ENCODE peak calls at places on chromosomes 2 and 18, in ten cellular contexts. Y is Peyer's patch; O is brain microvascular endothelial cell; S is foreskin fibroblast; J is cardiac muscle cell; I is dorsolateral prefrontal cortex; P is kidney epithelial cell; U is psoas muscle; R is CD8-positive, alpha-beta T cell; A is glutamatergic neuron. Z is an unnamed sample.

GRCh38 chr2:43293744-43294695 is 67.6 kb upstream of the ZFP36L2 start:
- DNase-seq in Y (peak), O (peak), S (peak), J (peak), I (no peak), P (peak), U (no peak), R (peak), A (no peak), Z (no peak)

GRCh38 chr18:2655954-2656236 is 369 bp downstream of the SMCHD1 start:
- DNase-seq in Y (no peak), O (peak), S (no peak), J (no peak), I (no peak), P (no peak), U (peak), R (no peak), A (no peak), Z (no peak)

GRCh38 chr2:12330916-12331315 is 385.8 kb upstream of the TRIB2 start:
- DNase-seq in Y (no peak), O (peak), S (peak), J (no peak), I (no peak), P (peak), U (no peak), R (no peak), A (no peak), Z (no peak)

GRCh38 chr2:46615555-46616487 is 136.5 kb downstream of the TMEM247 start:
- DNase-seq in Y (peak), O (no peak), S (no peak), J (peak), I (no peak), P (no peak), U (peak), R (peak), A (no peak), Z (no peak)

GRCh38 chr2:437180-437579 is 149.3 kb upstream of the ALKAL2 start:
- DNase-seq in Y (no peak), O (no peak), S (no peak), J (no peak), I (no peak), P (no peak), U (no peak), R (no peak), A (no peak), Z (no peak)

GRCh38 chr2:127101756-127102463 is 5.0 kb downstream of the BIN1 start:
- DNase-seq in Y (peak), O (no peak), S (no peak), J (no peak), I (peak), P (no peak), U (peak), R (no peak), A (no peak), Z (no peak)

GRCh38 chr18:55633032-55633431 is 45.0 kb upstream of the TCF4 start:
- DNase-seq in Y (no peak), O (no peak), S (peak), J (no peak), I (no peak), P (no peak), U (no peak), R (no peak), A (no peak), Z (no peak)

GRCh38 chr18:49018553-49018943 is 67.8 kb upstream of the SMAD7 start:
- DNase-seq in Y (peak), O (no peak), S (no peak), J (no peak), I (no peak), P (no peak), U (peak), R (no peak), A (no peak), Z (no peak)

GRCh38 chr2:14552818-14553217 is 79.7 kb upstream of the LRATD1 start:
- DNase-seq in Y (no peak), O (no peak), S (no peak), J (no peak), I (no peak), P (no peak), U (no peak), R (no peak), A (no peak), Z (no peak)

GRCh38 chr2:11234309-11234708 is 79.0 kb downstream of the SLC66A3 start:
- DNase-seq in Y (no peak), O (no peak), S (no peak), J (no peak), I (no peak), P (no peak), U (no peak), R (no peak), A (no peak), Z (no peak)

GRCh38 chr2:239664216-239664785 is 263.5 kb upstream of the HDAC4 start:
- DNase-seq in Y (peak), O (no peak), S (no peak), J (no peak), I (no peak), P (no peak), U (no peak), R (no peak), A (no peak), Z (no peak)

GRCh38 chr2:128581849-128582244 is 263.2 kb upstream of the HS6ST1 start:
- DNase-seq in Y (no peak), O (no peak), S (no peak), J (no peak), I (no peak), P (no peak), U (no peak), R (no peak), A (no peak), Z (no peak)

GRCh38 chr18:14949800-14950415 is 201.9 kb downstream of the ANKRD30B start:
- DNase-seq in Y (no peak), O (no peak), S (no peak), J (no peak), I (no peak), P (no peak), U (no peak), R (no peak), A (no peak), Z (no peak)

GRCh38 chr2:177746358-177746757 is 326.2 kb downstream of the PDE11A start:
- DNase-seq in Y (no peak), O (no peak), S (no peak), J (no peak), I (no peak), P (no peak), U (no peak), R (no peak), A (no peak), Z (no peak)

GRCh38 chr2:46188041-46188715 is 109.0 kb upstream of the EPAS1 start:
- DNase-seq in Y (peak), O (no peak), S (no peak), J (no peak), I (no peak), P (no peak), U (no peak), R (no peak), A (no peak), Z (no peak)

GRCh38 chr2:136308621-136309020 is 190.7 kb upstream of the CXCR4 start:
- DNase-seq in Y (no peak), O (no peak), S (no peak), J (no peak), I (no peak), P (no peak), U (no peak), R (no peak), A (no peak), Z (no peak)

GRCh38 chr2:46002947-46003346 is 294.3 kb upstream of the EPAS1 start:
- DNase-seq in Y (no peak), O (no peak), S (no peak), J (no peak), I (no peak), P (no peak), U (no peak), R (no peak), A (no peak), Z (no peak)

GRCh38 chr2:71617266-71617665 is 163.9 kb downstream of the DYSF start:
- DNase-seq in Y (peak), O (no peak), S (no peak), J (no peak), I (no peak), P (no peak), U (no peak), R (no peak), A (no peak), Z (no peak)

GRCh38 chr2:186862869-186863709 is 14.1 kb upstream of the ZSWIM2 start:
- DNase-seq in Y (no peak), O (no peak), S (no peak), J (peak), I (no peak), P (no peak), U (no peak), R (no peak), A (no peak), Z (no peak)

GRCh38 chr2:73004889-73005596 is 66.5 kb downstream of the SFXN5 start:
- DNase-seq in Y (peak), O (no peak), S (no peak), J (no peak), I (no peak), P (no peak), U (peak), R (no peak), A (no peak), Z (no peak)

GRCh38 chr2:217459675-217460405 is 543.0 kb downstream of the TNS1 start:
- DNase-seq in Y (no peak), O (no peak), S (no peak), J (no peak), I (no peak), P (no peak), U (no peak), R (no peak), A (no peak), Z (no peak)

GRCh38 chr2:127454595-127455565 is 36.7 kb downstream of the PROC start:
- DNase-seq in Y (peak), O (no peak), S (no peak), J (no peak), I (no peak), P (no peak), U (no peak), R (no peak), A (no peak), Z (no peak)

DNA sequence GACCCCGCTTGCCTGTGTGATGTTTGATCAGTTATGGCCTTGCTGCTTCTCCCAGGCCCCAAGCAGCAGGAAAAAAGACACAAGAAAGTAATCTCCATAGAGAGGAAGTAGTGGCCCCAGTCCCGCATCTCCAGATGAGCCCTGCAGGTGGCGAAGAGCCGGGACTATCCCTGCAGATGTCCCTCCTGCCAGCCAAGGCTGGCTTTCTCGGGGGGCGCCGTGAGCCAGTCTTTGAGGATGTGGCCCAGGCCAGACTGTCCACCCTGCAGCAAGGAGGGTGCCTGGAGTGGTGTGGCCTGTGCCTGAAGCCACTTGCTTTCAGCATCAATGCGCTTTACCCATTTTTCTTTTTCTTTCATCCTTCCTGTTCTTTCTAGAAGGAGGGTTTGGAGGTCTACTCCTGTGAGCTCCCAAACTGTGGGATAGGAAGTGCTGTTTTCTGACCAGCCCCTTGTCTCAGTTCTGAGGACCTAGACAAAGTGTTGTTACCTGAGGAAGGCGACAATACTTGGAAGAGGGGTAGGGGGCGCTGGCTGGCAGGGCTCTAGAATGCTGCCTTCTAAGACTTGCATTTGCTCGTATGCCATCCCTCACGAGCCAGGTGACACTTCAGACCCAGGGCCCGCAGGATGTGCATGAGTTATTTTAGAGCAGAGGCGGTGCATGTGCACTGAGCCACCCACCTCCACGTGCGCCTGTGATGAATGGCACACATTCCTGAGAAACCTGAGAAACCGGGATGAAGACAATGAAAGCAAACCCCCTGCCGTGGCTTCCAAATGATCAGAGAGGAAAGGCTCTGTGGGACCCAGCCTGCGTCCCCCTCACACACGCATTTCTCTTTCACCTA is 255.8 kb downstream of the FBXO15 start:
- DNase-seq in Y (no peak), O (no peak), S (no peak), J (no peak), I (no peak), P (no peak), U (no peak), R (no peak), A (no peak), Z (no peak)
- TF ChIP-seq CTCF in Y (no peak), O (peak), S (no peak), J (no peak), I (no peak), P (peak), U (no peak), R (no peak), A (no peak), Z (peak)

DNA sequence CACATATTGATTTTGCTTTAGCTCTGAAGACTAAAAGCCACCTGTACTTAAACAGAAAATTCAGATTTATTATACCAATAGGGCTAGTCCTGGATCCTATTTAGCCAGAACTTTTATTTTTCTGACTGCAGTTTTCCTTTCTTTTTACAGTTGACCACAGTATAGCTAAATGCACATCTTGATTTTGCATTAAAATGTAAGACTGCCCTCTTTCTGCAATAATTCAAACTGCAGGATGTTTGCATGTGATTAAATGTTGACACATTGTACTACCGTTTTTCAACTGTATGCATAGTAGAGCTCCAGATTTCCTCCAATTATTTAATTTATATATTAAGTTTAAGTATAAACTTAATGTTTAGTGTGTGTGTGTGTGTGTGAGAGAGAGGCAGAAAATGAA is 1262.9 kb downstream of the SUCLG1 start:
- DNase-seq in Y (no peak), O (peak), S (peak), J (peak), I (no peak), P (peak), U (no peak), R (no peak), A (no peak), Z (no peak)
- TF ChIP-seq CTCF in Y (no peak), O (peak), S (peak), J (peak), I (peak), P (peak), U (peak), R (no peak), A (peak), Z (peak)

GRCh38 chr2:133266075-133266925 is 302.0 kb downstream of the NCKAP5 start:
- DNase-seq in Y (no peak), O (no peak), S (no peak), J (peak), I (no peak), P (no peak), U (no peak), R (no peak), A (peak), Z (peak)
- TF ChIP-seq CTCF in Y (no peak), O (peak), S (no peak), J (peak), I (no peak), P (peak), U (no peak), R (no peak), A (no peak), Z (peak)

GRCh38 chr18:58449366-58449935 is 179.4 kb downstream of the ALPK2 start:
- DNase-seq in Y (no peak), O (no peak), S (no peak), J (no peak), I (no peak), P (no peak), U (no peak), R (no peak), A (no peak), Z (no peak)
- TF ChIP-seq CTCF in Y (no peak), O (no peak), S (no peak), J (no peak), I (no peak), P (no peak), U (no peak), R (no peak), A (no peak), Z (no peak)

DNA sequence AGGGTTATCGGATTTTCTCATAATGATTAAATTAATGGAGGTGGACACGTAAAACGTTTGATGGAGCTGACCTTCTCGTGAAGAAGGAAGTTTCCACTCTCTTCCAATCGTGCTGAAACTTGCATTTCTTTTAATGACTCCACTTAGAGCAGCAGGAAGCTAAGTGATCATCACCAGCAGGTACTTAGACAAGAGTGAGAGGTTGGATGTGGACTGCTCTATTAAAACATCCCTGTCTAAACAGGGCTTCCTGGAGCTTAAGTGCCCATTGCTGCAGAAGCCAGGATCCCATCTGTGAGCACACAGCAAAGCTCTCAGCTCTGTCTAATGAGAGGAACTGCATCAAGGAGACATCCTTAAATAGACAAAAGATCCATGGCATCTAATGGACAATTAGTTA is 1539.5 kb upstream of the CELF4 start:
- DNase-seq in Y (no peak), O (no peak), S (no peak), J (peak), I (no peak), P (no peak), U (no peak), R (no peak), A (peak), Z (no peak)
- TF ChIP-seq CTCF in Y (no peak), O (no peak), S (no peak), J (no peak), I (no peak), P (no peak), U (no peak), R (no peak), A (no peak), Z (no peak)

DNA sequence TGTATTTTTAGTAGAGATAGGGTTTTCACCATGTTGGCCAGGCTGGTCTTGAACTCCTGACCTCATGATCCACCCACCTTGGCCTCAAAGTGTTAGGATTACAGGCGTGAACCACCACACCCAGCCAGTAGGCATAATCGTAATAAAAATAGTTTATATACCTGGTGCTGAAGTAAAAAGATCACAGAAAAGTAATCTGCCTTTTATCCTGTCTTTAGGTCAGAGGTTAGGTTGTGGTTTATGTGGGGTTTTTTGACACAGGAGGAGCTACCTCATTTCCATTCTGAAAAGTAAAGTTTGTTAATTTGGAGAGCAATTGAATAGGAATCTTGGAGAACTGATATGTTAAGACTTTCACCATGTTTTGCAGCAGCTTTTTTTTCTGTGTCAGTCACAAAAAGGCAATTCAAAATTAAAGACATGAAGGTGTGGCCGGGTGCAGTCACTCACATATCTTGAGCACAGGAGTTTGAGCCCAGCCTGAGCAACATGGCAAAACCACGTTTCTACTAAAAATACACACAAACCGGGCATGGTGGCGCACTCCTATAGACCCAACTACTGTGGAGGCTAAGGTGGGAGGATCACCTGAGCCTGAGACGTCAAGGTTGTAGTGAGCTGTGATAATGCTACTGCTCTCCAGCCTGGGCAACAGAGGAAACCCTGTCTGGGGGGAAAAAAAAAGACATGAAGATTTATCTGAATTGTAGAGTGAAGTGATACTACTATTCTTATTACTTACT is 31.5 kb downstream of the CCNT2 start:
- DNase-seq in Y (no peak), O (no peak), S (no peak), J (no peak), I (no peak), P (no peak), U (no peak), R (no peak), A (no peak), Z (no peak)
- TF ChIP-seq CTCF in Y (no peak), O (no peak), S (no peak), J (no peak), I (no peak), P (no peak), U (no peak), R (no peak), A (no peak), Z (no peak)

DNA sequence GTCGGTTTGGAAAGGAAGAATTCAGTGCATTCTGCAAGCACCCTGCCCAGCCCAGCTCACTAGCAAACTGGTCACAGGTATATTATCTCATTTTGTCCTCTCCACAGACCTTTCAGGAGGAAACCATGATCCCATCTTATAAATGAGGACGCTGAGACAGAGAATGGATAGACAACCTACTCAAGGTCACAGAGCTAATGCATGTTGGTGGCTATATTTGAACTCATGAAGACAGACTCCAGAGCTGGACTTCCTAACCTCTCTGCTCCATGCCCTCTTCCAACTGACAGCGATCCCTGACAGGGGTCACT is 29.5 kb downstream of the SERPINB5 start:
- DNase-seq in Y (no peak), O (no peak), S (no peak), J (no peak), I (no peak), P (no peak), U (no peak), R (no peak), A (no peak), Z (no peak)
- TF ChIP-seq CTCF in Y (no peak), O (no peak), S (no peak), J (no peak), I (no peak), P (no peak), U (no peak), R (no peak), A (no peak), Z (peak)